ENCODE peak calls at places on chromosomes 4 and X, in four cellular contexts. H is SHP77, Y is M059J, I is left lung. W is an unnamed sample.

GRCh38 chr4:99790796-99791617 is 25.6 kb upstream of the DAPP1 start:
- DNase-seq in H (peak; percentile 87), Y (peak; percentile 40), I (no peak), W (no peak)

GRCh38 chr4:98603683-98604573 is 54.5 kb downstream of the TSPAN5 start:
- DNase-seq in I (no peak), Y (peak; percentile 86), H (no peak), W (no peak)

GRCh38 chr4:140117946-140118345 is 36.0 kb downstream of the MAML3 start:
- DNase-seq in Y (no peak), H (no peak), I (no peak), W (no peak)

GRCh38 chrX:153668423-153669173 is 5.0 kb downstream of the PNCK start:
- DNase-seq in H (no peak), Y (no peak), I (no peak), W (no peak)

GRCh38 chr4:20194079-20195013 is 57.4 kb upstream of the SLIT2 start:
- DNase-seq in I (no peak), Y (peak; percentile 77), H (no peak), W (no peak)

GRCh38 chr4:8108261-8108660 is 50.4 kb downstream of the ABLIM2 start:
- DNase-seq in I (peak; percentile 75), H (no peak), Y (no peak), W (no peak)

GRCh38 chr4:74618659-74619058 is 173.7 kb downstream of the AREG start:
- DNase-seq in Y (peak; percentile 67), I (no peak), H (no peak), W (no peak)

GRCh38 chrX:42128587-42128986 is 205.2 kb upstream of the CASK start:
- DNase-seq in I (no peak), H (no peak), Y (no peak), W (no peak)

GRCh38 chrX:17944833-17945497 is 83.9 kb upstream of the RAI2 start:
- DNase-seq in I (no peak), Y (peak; percentile 5), H (no peak), W (peak; percentile 38)

GRCh38 chr4:152850377-152850776 is 70.6 kb downstream of the ARFIP1 start:
- DNase-seq in I (peak; percentile 52), H (no peak), Y (peak; percentile 57), W (peak; percentile 4)